ENCODE peak calls at places on chromosome 15, in four cellular contexts. One of them, this sample, is unnamed.

GRCh38 chr15:88225484-88225883 is 31.1 kb downstream of the NTRK3 start:
- DNase-seq in foreskin fibroblast: no peak
- DNase-seq in left ventricle myocardium superior: no peak
- DNase-seq in activated CD8-positive, alpha-beta memory T cell treated with anti-CD3 and anti-CD28 coated beads, Interleukin-2, amount 50 U/mL, for 4 hours: no peak
- DNase-seq in this sample: no peak

GRCh38 chr15:73127302-73127936 is 75.2 kb downstream of the NEO1 start:
- DNase-seq in foreskin fibroblast: peak; percentile 2
- DNase-seq in left ventricle myocardium superior: no peak
- DNase-seq in activated CD8-positive, alpha-beta memory T cell treated with anti-CD3 and anti-CD28 coated beads, Interleukin-2, amount 50 U/mL, for 4 hours: no peak
- DNase-seq in this sample: peak; percentile 5

GRCh38 chr15:85407421-85408269 is 27.2 kb downstream of the AKAP13 start:
- DNase-seq in foreskin fibroblast: peak; percentile 84
- DNase-seq in left ventricle myocardium superior: no peak
- DNase-seq in activated CD8-positive, alpha-beta memory T cell treated with anti-CD3 and anti-CD28 coated beads, Interleukin-2, amount 50 U/mL, for 4 hours: no peak
- DNase-seq in this sample: no peak

GRCh38 chr15:87032291-87032690 is 952.6 kb downstream of the AGBL1 start:
- DNase-seq in foreskin fibroblast: no peak
- DNase-seq in left ventricle myocardium superior: no peak
- DNase-seq in activated CD8-positive, alpha-beta memory T cell treated with anti-CD3 and anti-CD28 coated beads, Interleukin-2, amount 50 U/mL, for 4 hours: no peak
- DNase-seq in this sample: no peak

GRCh38 chr15:31465083-31465955 is 138.7 kb downstream of the KLF13 start:
- DNase-seq in foreskin fibroblast: no peak
- DNase-seq in left ventricle myocardium superior: no peak
- DNase-seq in activated CD8-positive, alpha-beta memory T cell treated with anti-CD3 and anti-CD28 coated beads, Interleukin-2, amount 50 U/mL, for 4 hours: no peak
- DNase-seq in this sample: no peak

GRCh38 chr15:76177491-76178040 is 117.8 kb downstream of the TMEM266 start:
- DNase-seq in foreskin fibroblast: peak; percentile 93
- DNase-seq in left ventricle myocardium superior: peak; percentile 71
- DNase-seq in activated CD8-positive, alpha-beta memory T cell treated with anti-CD3 and anti-CD28 coated beads, Interleukin-2, amount 50 U/mL, for 4 hours: no peak
- DNase-seq in this sample: peak; percentile 58

GRCh38 chr15:100968043-100968966 is 49.1 kb downstream of the LRRK1 start:
- DNase-seq in foreskin fibroblast: peak; percentile 50
- DNase-seq in left ventricle myocardium superior: no peak
- DNase-seq in activated CD8-positive, alpha-beta memory T cell treated with anti-CD3 and anti-CD28 coated beads, Interleukin-2, amount 50 U/mL, for 4 hours: no peak
- DNase-seq in this sample: no peak

GRCh38 chr15:91068436-91068835 is 31.6 kb upstream of the SV2B start:
- DNase-seq in foreskin fibroblast: no peak
- DNase-seq in left ventricle myocardium superior: no peak
- DNase-seq in activated CD8-positive, alpha-beta memory T cell treated with anti-CD3 and anti-CD28 coated beads, Interleukin-2, amount 50 U/mL, for 4 hours: no peak
- DNase-seq in this sample: no peak

GRCh38 chr15:72112111-72112510 is 5.8 kb downstream of the MYO9A start:
- DNase-seq in foreskin fibroblast: no peak
- DNase-seq in left ventricle myocardium superior: no peak
- DNase-seq in activated CD8-positive, alpha-beta memory T cell treated with anti-CD3 and anti-CD28 coated beads, Interleukin-2, amount 50 U/mL, for 4 hours: no peak
- DNase-seq in this sample: no peak

GRCh38 chr15:90031231-90031791 is 30.2 kb downstream of the ZNF710 start:
- DNase-seq in foreskin fibroblast: peak; percentile 28
- DNase-seq in left ventricle myocardium superior: no peak
- DNase-seq in activated CD8-positive, alpha-beta memory T cell treated with anti-CD3 and anti-CD28 coated beads, Interleukin-2, amount 50 U/mL, for 4 hours: no peak
- DNase-seq in this sample: peak; percentile 54

GRCh38 chr15:69904296-69904560 is 193.5 kb downstream of the TLE3 start:
- DNase-seq in foreskin fibroblast: no peak
- DNase-seq in left ventricle myocardium superior: no peak
- DNase-seq in activated CD8-positive, alpha-beta memory T cell treated with anti-CD3 and anti-CD28 coated beads, Interleukin-2, amount 50 U/mL, for 4 hours: no peak
- DNase-seq in this sample: no peak

GRCh38 chr15:27414168-27414870 is 443.3 kb downstream of the GABRG3 start:
- DNase-seq in foreskin fibroblast: no peak
- DNase-seq in left ventricle myocardium superior: no peak
- DNase-seq in activated CD8-positive, alpha-beta memory T cell treated with anti-CD3 and anti-CD28 coated beads, Interleukin-2, amount 50 U/mL, for 4 hours: no peak
- DNase-seq in this sample: no peak

GRCh38 chr15:37046876-37047614 is 53.3 kb downstream of the MEIS2 start:
- DNase-seq in foreskin fibroblast: peak; percentile 28
- DNase-seq in left ventricle myocardium superior: no peak
- DNase-seq in activated CD8-positive, alpha-beta memory T cell treated with anti-CD3 and anti-CD28 coated beads, Interleukin-2, amount 50 U/mL, for 4 hours: no peak
- DNase-seq in this sample: no peak

GRCh38 chr15:67019886-67020520 is 45.4 kb upstream of the SMAD3 start:
- DNase-seq in foreskin fibroblast: no peak
- DNase-seq in left ventricle myocardium superior: no peak
- DNase-seq in activated CD8-positive, alpha-beta memory T cell treated with anti-CD3 and anti-CD28 coated beads, Interleukin-2, amount 50 U/mL, for 4 hours: no peak
- DNase-seq in this sample: no peak

GRCh38 chr15:34239151-34239761 is 14.4 kb downstream of the EMC4 start:
- DNase-seq in foreskin fibroblast: peak; percentile 86
- DNase-seq in left ventricle myocardium superior: no peak
- DNase-seq in activated CD8-positive, alpha-beta memory T cell treated with anti-CD3 and anti-CD28 coated beads, Interleukin-2, amount 50 U/mL, for 4 hours: no peak
- DNase-seq in this sample: no peak

This sample was measured in heart right ventricle.